ENCODE peak calls at places on chromosomes 2 and 18, in ten cellular contexts. R, P, W, Z, D, I, F, M, V and U are unnamed samples.

GRCh38 chr2:20180676-20181648 is 44.0 kb downstream of the SDC1 start:
- DNase-seq in W (no peak), D (no peak), F (no peak), I (no peak), P (no peak), R (no peak), V (no peak), Z (no peak), M (no peak), U (no peak)

GRCh38 chr2:235445116-235445515 is 48.7 kb upstream of the AGAP1 start:
- DNase-seq in F (no peak), V (no peak), D (no peak), P (no peak), R (no peak), Z (no peak), W (no peak), M (no peak), I (no peak), U (no peak)

GRCh38 chr2:102122115-102122514 is 20.4 kb upstream of the IL1R1 start:
- DNase-seq in R (no peak), W (no peak), F (no peak), Z (no peak), V (peak; percentile 68), P (peak; percentile 91), M (no peak), D (no peak), I (no peak), U (no peak)

GRCh38 chr18:74897971-74898657 is 300.4 kb downstream of the ZNF407 start:
- DNase-seq in P (peak; percentile 67), R (no peak), F (no peak), Z (no peak), M (no peak), D (no peak), V (peak; percentile 63), W (no peak), I (no peak), U (no peak)

GRCh38 chr2:142306126-142306525 is 175.3 kb upstream of the LRP1B start:
- DNase-seq in V (no peak), R (no peak), P (no peak), F (no peak), I (no peak), D (no peak), M (no peak), Z (no peak), W (no peak), U (no peak)

GRCh38 chr2:200466703-200467418 is 43.0 kb downstream of the KCTD18 start:
- DNase-seq in F (peak; percentile 76), M (no peak), D (no peak), R (no peak), W (peak; percentile 32), I (peak; percentile 49), Z (no peak), V (no peak), P (peak; percentile 86), U (no peak)

GRCh38 chr18:14924226-14924625 is 176.3 kb downstream of the ANKRD30B start:
- DNase-seq in R (no peak), M (no peak), P (peak; percentile 14), Z (no peak), W (no peak), F (no peak), I (no peak), V (peak; percentile 15), D (no peak), U (no peak)

GRCh38 chr2:84373391-84373790 is 85.7 kb downstream of the SUCLG1 start:
- DNase-seq in M (no peak), V (no peak), F (no peak), R (no peak), W (no peak), Z (no peak), P (no peak), D (no peak), I (no peak), U (no peak)

GRCh38 chr2:18440141-18440605 is 120.3 kb downstream of the RDH14 start:
- DNase-seq in I (no peak), V (peak; percentile 8), D (no peak), W (no peak), F (no peak), R (no peak), P (peak; percentile 76), Z (no peak), M (no peak), U (no peak)